ENCODE peak calls at places on chromosomes 16 and 17, in eight cellular contexts. Y is CD8-positive, alpha-beta T cell; A is left ventricle myocardium inferior; G is bronchial epithelial cell; Z is dorsolateral prefrontal cortex; N is cardiac muscle cell; B is heart right ventricle; R is endodermal cell. W is an unnamed sample.

GRCh38 chr17:17051380-17051779 is 9.1 kb downstream of the MPRIP start:
- DNase-seq in Y (no peak), A (no peak), G (no peak), Z (peak), N (no peak), B (no peak), R (peak), W (no peak)

GRCh38 chr17:42009170-42009569 is 8.1 kb downstream of the DNAJC7 start:
- DNase-seq in Y (no peak), A (no peak), G (no peak), Z (peak), N (no peak), B (no peak), R (peak), W (no peak)

GRCh38 chr17:75692976-75693375 is 25.8 kb downstream of the SAP30BP start:
- DNase-seq in Y (no peak), A (no peak), G (no peak), Z (no peak), N (no peak), B (no peak), R (no peak), W (no peak)

GRCh38 chr16:58046054-58046881 is 20.7 kb downstream of the MMP15 start:
- DNase-seq in Y (no peak), A (no peak), G (no peak), Z (no peak), N (no peak), B (no peak), R (peak), W (no peak)

GRCh38 chr16:22164482-22164881 is 2.2 kb downstream of the SDR42E2 start:
- DNase-seq in Y (no peak), A (no peak), G (no peak), Z (no peak), N (no peak), B (no peak), R (no peak), W (no peak)

GRCh38 chr16:57264950-57265371 is 19.5 kb downstream of the PLLP start:
- DNase-seq in Y (peak), A (no peak), G (no peak), Z (no peak), N (no peak), B (no peak), R (no peak), W (no peak)

GRCh38 chr17:72297326-72298115 is 176.7 kb downstream of the SOX9 start:
- DNase-seq in Y (no peak), A (peak), G (peak), Z (no peak), N (no peak), B (peak), R (no peak), W (no peak)

GRCh38 chr16:22641030-22641671 is 130.5 kb downstream of the NPIPB5 start:
- DNase-seq in Y (no peak), A (no peak), G (peak), Z (no peak), N (peak), B (no peak), R (peak), W (no peak)

GRCh38 chr17:32452281-32452680 is 8.0 kb downstream of the PSMD11 start:
- DNase-seq in Y (no peak), A (no peak), G (no peak), Z (no peak), N (no peak), B (no peak), R (no peak), W (no peak)

GRCh38 chr16:16163571-16163970 is 59.7 kb downstream of the ABCC6 start:
- DNase-seq in Y (no peak), A (no peak), G (no peak), Z (peak), N (no peak), B (no peak), R (no peak), W (no peak)

GRCh38 chr16:29811896-29812665 is at the start of gene PRRT2:
- DNase-seq in Y (peak), A (peak), G (no peak), Z (peak), N (peak), B (peak), R (peak), W (no peak)

GRCh38 chr16:50696575-50697420 is 3.4 kb downstream of the NOD2 start:
- DNase-seq in Y (peak), A (peak), G (peak), Z (no peak), N (no peak), B (peak), R (peak), W (no peak)

GRCh38 chr17:31533546-31534155 is 142.2 kb downstream of the RAB11FIP4 start:
- DNase-seq in Y (no peak), A (no peak), G (peak), Z (peak), N (peak), B (no peak), R (peak), W (peak)

GRCh38 chr16:82329504-82330192 is 159.6 kb upstream of the MPHOSPH6 start:
- DNase-seq in Y (no peak), A (no peak), G (no peak), Z (no peak), N (no peak), B (no peak), R (peak), W (no peak)

GRCh38 chr17:40538019-40538935 is 27.0 kb downstream of the CCR7 start:
- DNase-seq in Y (peak), A (peak), G (peak), Z (no peak), N (no peak), B (peak), R (no peak), W (no peak)

GRCh38 chr16:88616320-88616719 is 22.1 kb upstream of the IL17C start:
- DNase-seq in Y (peak), A (no peak), G (peak), Z (no peak), N (no peak), B (no peak), R (no peak), W (no peak)

GRCh38 chr16:49876716-49877129 is 20.8 kb upstream of the ZNF423 start:
- DNase-seq in Y (no peak), A (peak), G (no peak), Z (no peak), N (peak), B (peak), R (peak), W (no peak)

GRCh38 chr16:31004658-31005057 is 5.8 kb downstream of the STX1B start:
- DNase-seq in Y (no peak), A (no peak), G (no peak), Z (no peak), N (no peak), B (no peak), R (no peak), W (no peak)

GRCh38 chr16:69410285-69410990 is 14.0 kb upstream of the CYB5B start:
- DNase-seq in Y (no peak), A (no peak), G (peak), Z (no peak), N (no peak), B (no peak), R (no peak), W (peak)

GRCh38 chr17:54085020-54085419 is 262.3 kb downstream of the KIF2B start:
- DNase-seq in Y (no peak), A (no peak), G (no peak), Z (no peak), N (no peak), B (no peak), R (no peak), W (no peak)

GRCh38 chr17:37488607-37489196 is 989 bp upstream of the DUSP14 start:
- DNase-seq in Y (peak), A (peak), G (peak), Z (peak), N (peak), B (peak), R (peak), W (peak)

GRCh38 chr16:17602678-17603077 is 131.9 kb upstream of the XYLT1 start:
- DNase-seq in Y (no peak), A (no peak), G (no peak), Z (no peak), N (no peak), B (no peak), R (no peak), W (no peak)

GRCh38 chr16:66947302-66948033 is 12.2 kb downstream of the CES2 start:
- DNase-seq in Y (peak), A (peak), G (peak), Z (peak), N (peak), B (peak), R (peak), W (no peak)

GRCh38 chr17:32931686-32932085 is 3.7 kb downstream of the TMEM98 start:
- DNase-seq in Y (no peak), A (no peak), G (peak), Z (no peak), N (no peak), B (no peak), R (no peak), W (no peak)

GRCh38 chr16:85689285-85689949 is 663 bp upstream of the GINS2 start:
- DNase-seq in Y (no peak), A (no peak), G (no peak), Z (no peak), N (no peak), B (no peak), R (no peak), W (no peak)

GRCh38 chr17:67574658-67575293 is 143.0 kb upstream of the NOL11 start:
- DNase-seq in Y (no peak), A (no peak), G (no peak), Z (no peak), N (no peak), B (no peak), R (no peak), W (no peak)

GRCh38 chr17:58326609-58327341 is 1.8 kb downstream of the TSPOAP1 start:
- DNase-seq in Y (no peak), A (no peak), G (no peak), Z (no peak), N (no peak), B (no peak), R (no peak), W (no peak)

GRCh38 chr16:87850009-87851006 is 19.0 kb downstream of the SLC7A5 start:
- DNase-seq in Y (peak), A (peak), G (no peak), Z (peak), N (peak), B (peak), R (peak), W (no peak)

GRCh38 chr16:28491080-28491969 is 549 bp downstream of the CLN3 start:
- DNase-seq in Y (no peak), A (peak), G (peak), Z (peak), N (peak), B (peak), R (peak), W (no peak)

DNA sequence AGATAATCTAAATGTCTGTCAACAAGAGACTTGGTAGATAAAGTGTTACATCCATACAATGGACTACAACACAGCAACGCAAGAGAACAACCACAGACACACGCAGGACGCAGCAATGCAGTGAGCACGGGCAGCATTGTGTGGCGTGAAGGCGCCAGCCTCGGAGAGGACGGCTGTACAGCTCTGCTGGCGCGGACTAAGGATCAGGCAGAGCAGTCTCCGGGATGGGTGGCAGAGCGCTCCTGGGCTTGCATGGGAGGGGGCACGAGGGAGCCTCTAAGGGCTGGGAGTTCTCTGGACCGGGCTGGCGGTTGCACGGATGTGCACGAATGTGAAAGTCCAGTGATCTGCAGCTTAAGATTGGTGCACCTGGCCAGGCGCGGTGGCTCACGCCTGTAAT is 34.5 kb downstream of the ACTG1 start:
- DNase-seq in Y (no peak), A (no peak), G (no peak), Z (no peak), N (no peak), B (no peak), R (no peak), W (no peak)
- TF ChIP-seq CTCF in Y (no peak), A (no peak), G (no peak), Z (no peak), N (no peak), B (no peak), R (no peak), W (no peak)

GRCh38 chr17:63956296-63956920 is 16.3 kb downstream of the SCN4A start:
- DNase-seq in Y (no peak), A (no peak), G (no peak), Z (no peak), N (no peak), B (no peak), R (no peak), W (no peak)

GRCh38 chr17:63955232-63955631 is 17.5 kb downstream of the SCN4A start:
- DNase-seq in Y (no peak), A (no peak), G (no peak), Z (no peak), N (no peak), B (no peak), R (no peak), W (no peak)

GRCh38 chr17:63955791-63956190 is 16.9 kb downstream of the SCN4A start:
- DNase-seq in Y (no peak), A (no peak), G (no peak), Z (no peak), N (no peak), B (no peak), R (no peak), W (no peak)

GRCh38 chr17:63950940-63951907 is 19.1 kb upstream of the CD79B start:
- DNase-seq in Y (no peak), A (no peak), G (peak), Z (no peak), N (peak), B (no peak), R (peak), W (no peak)

GRCh38 chr17:63954402-63955063 is 18.2 kb downstream of the SCN4A start:
- DNase-seq in Y (peak), A (no peak), G (no peak), Z (no peak), N (no peak), B (no peak), R (no peak), W (no peak)
- H3K4me3 ChIP-seq in Y (no peak), A (no peak), G (no peak), Z (no peak), N (no peak), B (no peak), R (no peak), W (no peak)

GRCh38 chr17:9002610-9003354 is 18.5 kb upstream of the NTN1 start:
- DNase-seq in Y (no peak), A (peak), G (no peak), Z (no peak), N (peak), B (no peak), R (peak), W (no peak)
- TF ChIP-seq CTCF in Y (no peak), A (peak), G (peak), Z (no peak), N (peak), B (no peak), R (peak), W (no peak)

GRCh38 chr17:48077555-48077954 is 23.7 kb downstream of the CBX1 start:
- DNase-seq in Y (no peak), A (no peak), G (no peak), Z (no peak), N (no peak), B (no peak), R (no peak), W (no peak)
- H3K4me3 ChIP-seq in Y (no peak), A (no peak), G (no peak), Z (no peak), N (no peak), B (no peak), R (no peak), W (no peak)